ENCODE peak calls at places on chromosomes 16 and 17, in seven cellular contexts. H, I, K, V, T, C and Q are unnamed samples.

GRCh38 chr17:60039509-60040442 is 38.9 kb downstream of the HEATR6 start:
- DNase-seq in H (no peak), I (no peak), K (no peak), V (no peak), T (no peak), C (no peak), Q (no peak)

GRCh38 chr16:58196898-58197313 is 1.0 kb downstream of the CSNK2A2 start:
- DNase-seq in H (no peak), I (peak; percentile 52), K (peak; percentile 31), V (no peak), T (no peak), C (no peak), Q (no peak)

GRCh38 chr16:12323007-12323699 is 346.6 kb downstream of the SNX29 start:
- DNase-seq in H (no peak), I (no peak), K (no peak), V (no peak), T (no peak), C (no peak), Q (no peak)

GRCh38 chr17:50169121-50169764 is 3.4 kb downstream of the SGCA start:
- DNase-seq in H (no peak), I (peak; percentile 82), K (peak; percentile 79), V (peak; percentile 78), T (peak; percentile 61), C (no peak), Q (no peak)

GRCh38 chr16:50338371-50339231 is 30.2 kb downstream of the BRD7 start:
- DNase-seq in H (no peak), I (no peak), K (no peak), V (no peak), T (no peak), C (no peak), Q (no peak)

GRCh38 chr17:52306314-52306713 is 147.8 kb upstream of the CA10 start:
- DNase-seq in H (no peak), I (no peak), K (no peak), V (no peak), T (no peak), C (no peak), Q (no peak)

GRCh38 chr16:83508295-83508694 is 299.5 kb upstream of the HSBP1 start:
- DNase-seq in H (no peak), I (no peak), K (no peak), V (no peak), T (no peak), C (no peak), Q (no peak)

GRCh38 chr17:45302649-45303173 is 14.1 kb downstream of the MAP3K14 start:
- DNase-seq in H (peak; percentile 44), I (peak; percentile 56), K (no peak), V (no peak), T (no peak), C (no peak), Q (peak; percentile 45)

GRCh38 chr17:17350491-17351355 is 47.5 kb downstream of the NT5M start:
- DNase-seq in H (no peak), I (peak; percentile 9), K (no peak), V (no peak), T (no peak), C (peak; percentile 65), Q (no peak)

GRCh38 chr17:43418441-43419374 is 19.9 kb downstream of the ARL4D start:
- DNase-seq in H (peak; percentile 38), I (peak; percentile 83), K (peak; percentile 35), V (peak; percentile 55), T (peak; percentile 36), C (peak; percentile 82), Q (no peak)

GRCh38 chr16:73050115-73051099 is 2.5 kb upstream of the ZFHX3 start:
- DNase-seq in H (no peak), I (peak; percentile 64), K (no peak), V (no peak), T (no peak), C (no peak), Q (no peak)

GRCh38 chr17:45705123-45706009 is 78.8 kb upstream of the CRHR1 start:
- DNase-seq in H (no peak), I (no peak), K (no peak), V (peak; percentile 91), T (no peak), C (no peak), Q (no peak)

GRCh38 chr17:50906443-50906842 is 40.3 kb upstream of the TOB1 start:
- DNase-seq in H (no peak), I (no peak), K (no peak), V (no peak), T (no peak), C (no peak), Q (no peak)

GRCh38 chr17:8643855-8644506 is 13.5 kb upstream of the MYH10 start:
- DNase-seq in H (no peak), I (no peak), K (no peak), V (no peak), T (no peak), C (no peak), Q (no peak)

GRCh38 chr17:29388937-29389336 is 1.2 kb upstream of the TAOK1 start:
- DNase-seq in H (no peak), I (no peak), K (no peak), V (no peak), T (no peak), C (no peak), Q (no peak)

GRCh38 chr16:89341697-89342694 is 124.5 kb downstream of the ZNF778 start:
- DNase-seq in H (no peak), I (no peak), K (no peak), V (no peak), T (peak; percentile 16), C (no peak), Q (no peak)

GRCh38 chr17:81020767-81021497 is 14.0 kb upstream of the BAIAP2 start:
- DNase-seq in H (peak; percentile 74), I (peak; percentile 34), K (no peak), V (no peak), T (peak; percentile 39), C (peak; percentile 77), Q (peak; percentile 83)

GRCh38 chr17:78278139-78278741 is 46.8 kb downstream of the TMEM235 start:
- DNase-seq in H (no peak), I (no peak), K (no peak), V (no peak), T (no peak), C (no peak), Q (no peak)

GRCh38 chr17:49108318-49108717 is 24.3 kb upstream of the B4GALNT2 start:
- DNase-seq in H (no peak), I (peak; percentile 26), K (peak; percentile 37), V (no peak), T (no peak), C (no peak), Q (no peak)

GRCh38 chr17:33049781-33050414 is 58.3 kb downstream of the SPACA3 start:
- DNase-seq in H (no peak), I (peak; percentile 57), K (peak; percentile 51), V (peak; percentile 31), T (no peak), C (no peak), Q (peak; percentile 34)

GRCh38 chr17:1820518-1821252 is 9.0 kb downstream of the SMYD4 start:
- DNase-seq in H (no peak), I (no peak), K (peak; percentile 68), V (no peak), T (no peak), C (no peak), Q (no peak)
- H3K27ac ChIP-seq in H (no peak overlapping the region), I (no peak overlapping the region), K (peak overlapping the region; percentile 29), V (no peak overlapping the region), T (no peak overlapping the region), C (no peak overlapping the region), Q (no peak overlapping the region)

GRCh38 chr16:615122-615521 is 15.7 kb upstream of the WFIKKN1 start:
- DNase-seq in H (no peak), I (no peak), K (no peak), V (no peak), T (no peak), C (no peak), Q (no peak)

GRCh38 chr16:617855-618254 is 12.9 kb upstream of the WFIKKN1 start:
- DNase-seq in H (no peak), I (no peak), K (no peak), V (no peak), T (no peak), C (no peak), Q (no peak)

GRCh38 chr16:619476-620100 is 11.2 kb upstream of the WFIKKN1 start:
- DNase-seq in H (no peak), I (no peak), K (no peak), V (no peak), T (no peak), C (no peak), Q (no peak)

GRCh38 chr16:620700-621525 is 9.9 kb upstream of the WFIKKN1 start:
- DNase-seq in H (no peak), I (no peak), K (no peak), V (no peak), T (no peak), C (no peak), Q (no peak)

GRCh38 chr16:616771-617586 is 13.8 kb upstream of the WFIKKN1 start:
- DNase-seq in H (no peak), I (no peak), K (no peak), V (no peak), T (no peak), C (no peak), Q (no peak)
- H3K27ac ChIP-seq in H (no peak overlapping the region), I (no peak overlapping the region), K (no peak overlapping the region), V (no peak overlapping the region), T (no peak overlapping the region), C (no peak overlapping the region), Q (no peak overlapping the region)

GRCh38 chr17:40026816-40027613 is 11.8 kb downstream of the CSF3 start:
- DNase-seq in H (peak; percentile 79), I (peak; percentile 81), K (peak; percentile 74), V (peak; percentile 50), T (peak; percentile 87), C (no peak), Q (peak; percentile 83)
- H3K27ac ChIP-seq in H (no peak overlapping the region), I (no peak overlapping the region), K (no peak overlapping the region), V (peak overlapping the region; percentile 13), T (no peak overlapping the region), C (no peak overlapping the region), Q (no peak overlapping the region)

GRCh38 chr17:3804503-3804931 is 3.5 kb upstream of the ITGAE start:
- DNase-seq in H (no peak), I (no peak), K (no peak), V (no peak), T (no peak), C (no peak), Q (no peak)

GRCh38 chr17:3801792-3802191 is 804 bp upstream of the ITGAE start:
- DNase-seq in H (no peak), I (no peak), K (no peak), V (no peak), T (no peak), C (no peak), Q (no peak)

GRCh38 chr17:3801043-3801746 is at the start of gene ITGAE:
- DNase-seq in H (no peak), I (no peak), K (no peak), V (no peak), T (peak; percentile 28), C (no peak), Q (no peak)

GRCh38 chr17:3802461-3803307 is 1.7 kb upstream of the ITGAE start:
- DNase-seq in H (no peak), I (peak; percentile 91), K (no peak), V (no peak), T (peak; percentile 85), C (no peak), Q (no peak)

GRCh38 chr17:3803308-3803640 is 2.3 kb upstream of the ITGAE start:
- DNase-seq in H (no peak), I (no peak), K (no peak), V (no peak), T (no peak), C (no peak), Q (no peak)
- H3K27ac ChIP-seq in H (no peak overlapping the region), I (peak overlapping the region; percentile 1), K (no peak overlapping the region), V (no peak overlapping the region), T (peak overlapping the region; percentile 99), C (no peak overlapping the region), Q (no peak overlapping the region)